ENCODE peak calls at places on chromosomes 5 and 9, in eight cellular contexts. One of them, this sample, is unnamed.

GRCh38 chr5:132364319-132364718 is 5.2 kb upstream of the SLC22A5 start:
- DNase-seq in endodermal cell: no peak
- DNase-seq in thoracic aorta: no peak
- DNase-seq in foreskin keratinocyte: peak
- DNase-seq in pancreas: no peak
- DNase-seq in WTC11: no peak
- DNase-seq in HFF-Myc: no peak
- DNase-seq in Calu3: no peak
- DNase-seq in this sample: no peak

GRCh38 chr9:91155181-91155580 is 206.5 kb downstream of the AUH start:
- DNase-seq in endodermal cell: no peak
- DNase-seq in HFF-Myc: no peak
- DNase-seq in WTC11: no peak
- DNase-seq in thoracic aorta: no peak
- DNase-seq in Calu3: no peak
- DNase-seq in pancreas: no peak
- DNase-seq in foreskin keratinocyte: no peak
- DNase-seq in this sample: no peak

GRCh38 chr9:36401179-36401740 is 1.2 kb upstream of the RNF38 start:
- DNase-seq in thoracic aorta: no peak
- DNase-seq in Calu3: no peak
- DNase-seq in HFF-Myc: no peak
- DNase-seq in pancreas: no peak
- DNase-seq in foreskin keratinocyte: peak
- DNase-seq in endodermal cell: no peak
- DNase-seq in WTC11: no peak
- DNase-seq in this sample: no peak

GRCh38 chr9:114212841-114213240 is 57.5 kb downstream of the COL27A1 start:
- DNase-seq in pancreas: no peak
- DNase-seq in endodermal cell: no peak
- DNase-seq in thoracic aorta: no peak
- DNase-seq in foreskin keratinocyte: no peak
- DNase-seq in Calu3: no peak
- DNase-seq in HFF-Myc: no peak
- DNase-seq in WTC11: no peak
- DNase-seq in this sample: no peak

GRCh38 chr5:78899922-78900362 is 85.2 kb downstream of the ARSB start:
- DNase-seq in endodermal cell: peak
- DNase-seq in thoracic aorta: no peak
- DNase-seq in foreskin keratinocyte: no peak
- DNase-seq in Calu3: peak
- DNase-seq in HFF-Myc: no peak
- DNase-seq in WTC11: peak
- DNase-seq in pancreas: peak
- DNase-seq in this sample: no peak

GRCh38 chr5:77369566-77369965 is 122.5 kb downstream of the WDR41 start:
- DNase-seq in foreskin keratinocyte: no peak
- DNase-seq in endodermal cell: no peak
- DNase-seq in HFF-Myc: no peak
- DNase-seq in pancreas: no peak
- DNase-seq in thoracic aorta: no peak
- DNase-seq in Calu3: no peak
- DNase-seq in WTC11: no peak
- DNase-seq in this sample: no peak

GRCh38 chr9:34098307-34098706 is 28.2 kb downstream of the DCAF12 start:
- DNase-seq in thoracic aorta: no peak
- DNase-seq in Calu3: no peak
- DNase-seq in foreskin keratinocyte: no peak
- DNase-seq in endodermal cell: no peak
- DNase-seq in pancreas: no peak
- DNase-seq in HFF-Myc: no peak
- DNase-seq in WTC11: no peak
- DNase-seq in this sample: no peak

GRCh38 chr9:133349965-133350624 is 2.1 kb downstream of the RPL7A start:
- DNase-seq in HFF-Myc: no peak
- DNase-seq in thoracic aorta: no peak
- DNase-seq in Calu3: no peak
- DNase-seq in foreskin keratinocyte: no peak
- DNase-seq in endodermal cell: no peak
- DNase-seq in WTC11: no peak
- DNase-seq in pancreas: no peak
- DNase-seq in this sample: no peak

GRCh38 chr5:99614888-99615287 is 686.1 kb upstream of the CHD1 start:
- DNase-seq in Calu3: no peak
- DNase-seq in WTC11: no peak
- DNase-seq in foreskin keratinocyte: no peak
- DNase-seq in thoracic aorta: no peak
- DNase-seq in HFF-Myc: no peak
- DNase-seq in pancreas: no peak
- DNase-seq in endodermal cell: no peak
- DNase-seq in this sample: no peak

GRCh38 chr5:159667286-159667685 is 249.0 kb upstream of the ADRA1B start:
- DNase-seq in WTC11: no peak
- DNase-seq in foreskin keratinocyte: no peak
- DNase-seq in pancreas: no peak
- DNase-seq in thoracic aorta: no peak
- DNase-seq in HFF-Myc: no peak
- DNase-seq in Calu3: no peak
- DNase-seq in endodermal cell: no peak
- DNase-seq in this sample: no peak

GRCh38 chr5:159663986-159664385 is 252.3 kb upstream of the ADRA1B start:
- DNase-seq in HFF-Myc: no peak
- DNase-seq in pancreas: no peak
- DNase-seq in endodermal cell: no peak
- DNase-seq in Calu3: no peak
- DNase-seq in foreskin keratinocyte: no peak
- DNase-seq in thoracic aorta: no peak
- DNase-seq in WTC11: no peak
- DNase-seq in this sample: no peak

GRCh38 chr5:159669559-159669958 is 246.7 kb upstream of the ADRA1B start:
- DNase-seq in Calu3: no peak
- DNase-seq in HFF-Myc: no peak
- DNase-seq in endodermal cell: no peak
- DNase-seq in foreskin keratinocyte: no peak
- DNase-seq in WTC11: no peak
- DNase-seq in thoracic aorta: no peak
- DNase-seq in pancreas: no peak
- DNase-seq in this sample: no peak

GRCh38 chr5:159673538-159673937 is 242.7 kb upstream of the ADRA1B start:
- DNase-seq in WTC11: no peak
- DNase-seq in HFF-Myc: no peak
- DNase-seq in endodermal cell: no peak
- DNase-seq in Calu3: no peak
- DNase-seq in pancreas: no peak
- DNase-seq in thoracic aorta: no peak
- DNase-seq in foreskin keratinocyte: no peak
- DNase-seq in this sample: no peak

GRCh38 chr5:159668556-159668955 is 247.7 kb upstream of the ADRA1B start:
- DNase-seq in HFF-Myc: no peak
- DNase-seq in pancreas: no peak
- DNase-seq in foreskin keratinocyte: no peak
- DNase-seq in WTC11: no peak
- DNase-seq in endodermal cell: no peak
- DNase-seq in thoracic aorta: no peak
- DNase-seq in Calu3: no peak
- DNase-seq in this sample: no peak
- TF ChIP-seq CTCF in HFF-Myc: no peak
- TF ChIP-seq CTCF in pancreas: no peak
- TF ChIP-seq CTCF in foreskin keratinocyte: no peak
- TF ChIP-seq CTCF in WTC11: no peak
- TF ChIP-seq CTCF in endodermal cell: no peak
- TF ChIP-seq CTCF in thoracic aorta: no peak
- TF ChIP-seq CTCF in Calu3: no peak
- TF ChIP-seq CTCF in this sample: no peak

DNA sequence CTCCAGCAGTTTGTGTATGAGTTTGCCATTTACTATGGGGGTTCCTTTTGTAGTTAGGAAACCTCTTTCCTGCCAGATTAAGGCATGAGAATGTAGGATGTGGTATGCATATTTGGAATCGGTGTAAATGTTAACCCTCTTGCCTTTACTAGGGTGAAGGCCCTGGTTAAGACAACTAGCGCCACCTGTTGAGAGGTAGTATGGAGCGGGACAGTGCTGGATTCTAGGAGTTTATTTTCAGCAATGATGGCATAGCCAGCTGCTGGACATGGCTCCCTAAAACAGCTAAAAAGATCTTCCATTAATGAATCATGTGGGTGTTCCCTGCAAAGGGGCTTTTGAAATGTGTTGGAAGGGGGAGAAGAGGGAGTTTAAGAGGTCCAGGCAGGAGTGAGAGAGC is 30.7 kb upstream of the GPX3 start:
- DNase-seq in foreskin keratinocyte: no peak
- DNase-seq in endodermal cell: peak
- DNase-seq in Calu3: no peak
- DNase-seq in pancreas: no peak
- DNase-seq in WTC11: peak
- DNase-seq in HFF-Myc: no peak
- DNase-seq in thoracic aorta: no peak
- DNase-seq in this sample: no peak
- TF ChIP-seq CTCF in foreskin keratinocyte: peak
- TF ChIP-seq CTCF in endodermal cell: peak
- TF ChIP-seq CTCF in Calu3: peak
- TF ChIP-seq CTCF in pancreas: no peak
- TF ChIP-seq CTCF in WTC11: peak
- TF ChIP-seq CTCF in HFF-Myc: peak
- TF ChIP-seq CTCF in thoracic aorta: no peak
- TF ChIP-seq CTCF in this sample: no peak

GRCh38 chr9:76215066-76215465 is 179.2 kb downstream of the RFK start:
- DNase-seq in HFF-Myc: peak
- DNase-seq in thoracic aorta: no peak
- DNase-seq in foreskin keratinocyte: peak
- DNase-seq in pancreas: no peak
- DNase-seq in WTC11: no peak
- DNase-seq in Calu3: no peak
- DNase-seq in endodermal cell: peak
- DNase-seq in this sample: no peak
- TF ChIP-seq CTCF in HFF-Myc: no peak
- TF ChIP-seq CTCF in thoracic aorta: no peak
- TF ChIP-seq CTCF in foreskin keratinocyte: peak
- TF ChIP-seq CTCF in pancreas: no peak
- TF ChIP-seq CTCF in WTC11: no peak
- TF ChIP-seq CTCF in Calu3: no peak
- TF ChIP-seq CTCF in endodermal cell: no peak
- TF ChIP-seq CTCF in this sample: no peak

GRCh38 chr9:9337129-9337528 is 1275.7 kb downstream of the PTPRD start:
- DNase-seq in HFF-Myc: no peak
- DNase-seq in endodermal cell: no peak
- DNase-seq in Calu3: no peak
- DNase-seq in foreskin keratinocyte: no peak
- DNase-seq in pancreas: no peak
- DNase-seq in WTC11: no peak
- DNase-seq in thoracic aorta: no peak
- DNase-seq in this sample: no peak
- TF ChIP-seq CTCF in HFF-Myc: no peak
- TF ChIP-seq CTCF in endodermal cell: peak
- TF ChIP-seq CTCF in Calu3: no peak
- TF ChIP-seq CTCF in foreskin keratinocyte: no peak
- TF ChIP-seq CTCF in pancreas: no peak
- TF ChIP-seq CTCF in WTC11: no peak
- TF ChIP-seq CTCF in thoracic aorta: no peak
- TF ChIP-seq CTCF in this sample: no peak

GRCh38 chr9:35198191-35198590 is 36.4 kb downstream of the UNC13B start:
- DNase-seq in WTC11: no peak
- DNase-seq in pancreas: no peak
- DNase-seq in thoracic aorta: no peak
- DNase-seq in foreskin keratinocyte: no peak
- DNase-seq in HFF-Myc: no peak
- DNase-seq in endodermal cell: no peak
- DNase-seq in Calu3: no peak
- DNase-seq in this sample: no peak

GRCh38 chr9:35191105-35191504 is 29.3 kb downstream of the UNC13B start:
- DNase-seq in pancreas: no peak
- DNase-seq in WTC11: no peak
- DNase-seq in HFF-Myc: no peak
- DNase-seq in thoracic aorta: no peak
- DNase-seq in foreskin keratinocyte: no peak
- DNase-seq in endodermal cell: no peak
- DNase-seq in Calu3: no peak
- DNase-seq in this sample: no peak

GRCh38 chr9:35195683-35196082 is 33.9 kb downstream of the UNC13B start:
- DNase-seq in thoracic aorta: no peak
- DNase-seq in pancreas: no peak
- DNase-seq in Calu3: no peak
- DNase-seq in endodermal cell: no peak
- DNase-seq in foreskin keratinocyte: no peak
- DNase-seq in HFF-Myc: no peak
- DNase-seq in WTC11: no peak
- DNase-seq in this sample: no peak

DNA sequence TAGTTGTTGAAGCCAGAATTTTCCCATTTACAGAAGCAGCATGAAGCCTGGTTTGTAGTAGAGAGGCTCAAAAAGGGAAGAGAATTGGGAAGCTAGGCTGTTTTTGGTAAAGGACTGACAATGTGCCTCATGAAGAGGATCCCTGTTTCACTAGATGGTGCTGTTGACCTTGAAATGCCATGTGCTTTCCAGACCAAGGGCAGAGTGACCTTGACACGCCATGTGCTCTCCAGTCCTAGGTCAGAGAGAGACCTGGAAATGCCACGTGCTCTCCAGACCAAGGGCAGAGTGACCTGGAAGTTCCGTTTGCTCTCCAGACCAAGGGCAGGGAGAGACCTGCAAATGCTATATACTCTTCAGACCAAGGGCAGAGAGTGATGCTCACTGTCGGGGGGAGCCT is 32.0 kb downstream of the UNC13B start:
- DNase-seq in WTC11: no peak
- DNase-seq in thoracic aorta: no peak
- DNase-seq in HFF-Myc: no peak
- DNase-seq in Calu3: no peak
- DNase-seq in endodermal cell: no peak
- DNase-seq in foreskin keratinocyte: no peak
- DNase-seq in pancreas: no peak
- DNase-seq in this sample: no peak
- TF ChIP-seq CTCF in WTC11: no peak
- TF ChIP-seq CTCF in thoracic aorta: no peak
- TF ChIP-seq CTCF in HFF-Myc: no peak
- TF ChIP-seq CTCF in Calu3: no peak
- TF ChIP-seq CTCF in endodermal cell: peak
- TF ChIP-seq CTCF in foreskin keratinocyte: peak
- TF ChIP-seq CTCF in pancreas: no peak
- TF ChIP-seq CTCF in this sample: peak